ENCODE peak calls at places on chromosomes 3 and 15, in four cellular contexts. I is kidney, H is A673, S is RWPE2. D is an unnamed sample.

GRCh38 chr3:183733553-183733952 is 36.0 kb downstream of the YEATS2 start:
- DNase-seq in I (no peak), S (no peak), H (no peak), D (no peak)

GRCh38 chr3:154356009-154356408 is 31.7 kb upstream of the DHX36 start:
- DNase-seq in I (no peak), H (no peak), S (no peak), D (no peak)

GRCh38 chr3:1843111-1843510 is 255.6 kb upstream of the CNTN4 start:
- DNase-seq in H (peak), S (no peak), I (no peak), D (no peak)

GRCh38 chr3:44913868-44914468 is 39.6 kb downstream of the TGM4 start:
- DNase-seq in H (peak), I (no peak), S (no peak), D (peak)

GRCh38 chr15:70494529-70494860 is 268.9 kb downstream of the UACA start:
- DNase-seq in I (no peak), H (no peak), S (no peak), D (no peak)

GRCh38 chr15:84834969-84835368 is 17.8 kb downstream of the ALPK3 start:
- DNase-seq in S (peak), I (no peak), H (no peak), D (no peak)

GRCh38 chr3:117892431-117892841 is 1142.2 kb downstream of the IGSF11 start:
- DNase-seq in S (no peak), I (no peak), H (no peak), D (no peak)

GRCh38 chr3:161851941-161852566 is 355.4 kb downstream of the OTOL1 start:
- DNase-seq in I (no peak), S (no peak), H (peak), D (peak)

GRCh38 chr3:16350041-16350952 is 85.3 kb downstream of the OXNAD1 start:
- DNase-seq in H (peak), I (no peak), S (no peak), D (peak)

GRCh38 chr3:30078736-30079135 is 527.7 kb upstream of the TGFBR2 start:
- DNase-seq in H (no peak), S (no peak), I (no peak), D (no peak)

GRCh38 chr3:63960048-63960711 is 48.0 kb upstream of the SCAANT1 start:
- DNase-seq in I (no peak), S (no peak), H (peak), D (peak)

GRCh38 chr3:197216169-197216860 is 82.1 kb downstream of the DLG1 start:
- DNase-seq in I (no peak), H (no peak), S (no peak), D (peak)

DNA sequence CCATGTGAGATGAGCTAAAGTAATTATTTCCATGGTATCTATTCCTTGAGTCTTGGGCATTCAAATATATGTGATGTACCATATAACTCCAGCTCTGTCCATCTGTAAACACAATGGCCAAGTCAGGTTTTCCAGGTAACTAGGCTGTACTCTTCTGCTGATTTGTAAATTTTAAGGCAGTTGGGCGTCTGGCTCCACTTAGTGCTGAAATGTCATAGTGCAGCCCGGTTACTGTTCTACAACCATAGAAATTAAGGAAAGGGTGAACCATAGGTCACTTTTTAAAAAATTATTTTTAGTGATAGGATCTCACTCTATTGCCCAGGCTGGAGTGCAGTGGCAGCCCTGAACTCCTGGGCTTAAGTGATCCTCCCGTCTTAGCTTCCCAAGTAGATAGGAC is 44.7 kb upstream of the GOLM2 start:
- DNase-seq in I (no peak), H (no peak), S (no peak), D (no peak)
- TF ChIP-seq CTCF in I (no peak), H (peak), S (peak), D (peak)

GRCh38 chr3:106251160-106251892 is 382.5 kb upstream of the CBLB start:
- DNase-seq in I (no peak), S (no peak), H (no peak), D (no peak)
- TF ChIP-seq CTCF in I (peak), S (no peak), H (no peak), D (no peak)

GRCh38 chr3:48558446-48559134 is 2.0 kb upstream of the PFKFB4 start:
- DNase-seq in H (no peak), I (no peak), S (no peak), D (no peak)
- TF ChIP-seq CTCF in H (no peak), I (no peak), S (peak), D (peak)

DNA sequence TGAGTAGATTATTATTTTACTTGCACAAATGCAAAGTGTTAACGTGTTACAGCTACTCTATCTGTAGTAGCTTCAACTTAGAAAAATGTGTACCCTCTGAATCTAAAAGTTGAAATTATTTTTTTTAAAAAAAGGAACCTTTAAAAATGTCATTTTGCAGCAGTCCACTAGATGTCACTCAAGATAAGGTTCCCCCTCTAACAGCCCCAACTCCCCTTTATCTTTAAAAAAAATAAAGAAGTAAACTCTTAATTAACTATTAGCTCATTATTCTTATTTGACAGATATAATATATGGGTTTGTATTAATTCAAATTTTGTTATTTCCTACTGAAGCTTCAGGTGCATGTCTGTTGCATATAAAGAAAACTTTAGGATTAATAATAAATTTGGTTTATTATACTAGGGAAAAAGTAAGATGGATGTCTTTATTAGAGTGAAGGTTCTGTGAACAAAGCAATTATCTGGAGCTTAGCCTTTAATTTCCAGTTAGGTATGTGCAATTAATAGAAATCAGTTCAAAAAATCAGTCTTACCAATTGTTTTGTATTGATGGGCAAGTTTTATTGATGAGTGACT is 288.5 kb downstream of the VGLL3 start:
- DNase-seq in H (peak), S (no peak), I (no peak), D (no peak)
- TF ChIP-seq CTCF in H (peak), S (peak), I (no peak), D (peak)

GRCh38 chr15:101063891-101064794 is 145.0 kb downstream of the LRRK1 start:
- DNase-seq in H (no peak), I (peak), S (peak), D (no peak)

GRCh38 chr15:101063212-101063611 is 144.1 kb downstream of the LRRK1 start:
- DNase-seq in I (peak), S (peak), H (no peak), D (no peak)

GRCh38 chr15:101060576-101061551 is 141.7 kb downstream of the LRRK1 start:
- DNase-seq in H (no peak), S (peak), I (peak), D (no peak)

GRCh38 chr15:101062471-101063171 is 143.5 kb downstream of the LRRK1 start:
- DNase-seq in S (peak), H (no peak), I (peak), D (no peak)

GRCh38 chr15:101062063-101062462 is 142.9 kb downstream of the LRRK1 start:
- DNase-seq in I (no peak), H (no peak), S (peak), D (no peak)
- TF ChIP-seq CTCF in I (no peak), H (no peak), S (no peak), D (no peak)

GRCh38 chr15:43483306-43484128 is 9.4 kb downstream of the TP53BP1 start:
- DNase-seq in H (peak), I (no peak), S (no peak), D (peak)
- TF ChIP-seq CTCF in H (peak), I (peak), S (peak), D (peak)

GRCh38 chr3:99931059-99931458 is 113.4 kb downstream of the CMSS1 start:
- DNase-seq in S (no peak), H (no peak), I (no peak), D (no peak)

GRCh38 chr3:99927651-99928390 is 110.2 kb downstream of the CMSS1 start:
- DNase-seq in S (no peak), H (no peak), I (no peak), D (no peak)

GRCh38 chr3:99929409-99930139 is 111.9 kb downstream of the CMSS1 start:
- DNase-seq in S (no peak), H (no peak), I (no peak), D (peak)

GRCh38 chr3:99925584-99925983 is 107.9 kb downstream of the CMSS1 start:
- DNase-seq in H (peak), S (no peak), I (no peak), D (peak)

DNA sequence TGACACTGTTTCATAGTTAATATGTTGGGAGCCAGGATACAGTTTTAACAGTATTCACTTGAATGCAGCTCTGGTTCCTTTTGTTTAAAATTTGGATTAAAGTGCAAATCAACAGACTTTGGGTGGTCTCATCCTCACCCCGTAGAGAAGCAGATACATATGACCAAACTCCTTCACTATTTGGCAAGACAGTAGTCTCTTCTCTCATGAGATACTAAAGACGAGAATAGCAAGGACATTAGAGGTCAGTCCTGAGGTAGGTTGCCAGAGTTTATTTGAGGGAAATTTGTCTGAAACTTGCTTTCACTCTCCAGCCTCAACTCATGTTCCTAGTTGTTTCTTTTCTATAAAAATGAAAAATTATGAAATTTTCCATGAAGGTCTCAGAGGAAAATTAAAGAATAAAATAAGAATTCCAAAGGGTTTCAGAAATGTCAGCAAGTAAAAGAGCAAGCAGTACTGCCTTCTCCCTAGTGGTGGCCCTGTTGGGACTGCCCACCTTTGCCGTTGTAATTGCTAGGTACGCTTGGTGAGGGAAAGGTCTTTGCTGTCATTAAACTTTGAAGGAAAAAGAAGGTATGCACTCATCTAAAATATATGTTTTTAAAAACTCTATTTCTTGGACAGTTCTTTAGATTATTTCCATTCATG is 111.2 kb downstream of the CMSS1 start:
- DNase-seq in I (no peak), H (no peak), S (no peak), D (no peak)
- TF ChIP-seq CTCF in I (no peak), H (peak), S (no peak), D (no peak)

DNA sequence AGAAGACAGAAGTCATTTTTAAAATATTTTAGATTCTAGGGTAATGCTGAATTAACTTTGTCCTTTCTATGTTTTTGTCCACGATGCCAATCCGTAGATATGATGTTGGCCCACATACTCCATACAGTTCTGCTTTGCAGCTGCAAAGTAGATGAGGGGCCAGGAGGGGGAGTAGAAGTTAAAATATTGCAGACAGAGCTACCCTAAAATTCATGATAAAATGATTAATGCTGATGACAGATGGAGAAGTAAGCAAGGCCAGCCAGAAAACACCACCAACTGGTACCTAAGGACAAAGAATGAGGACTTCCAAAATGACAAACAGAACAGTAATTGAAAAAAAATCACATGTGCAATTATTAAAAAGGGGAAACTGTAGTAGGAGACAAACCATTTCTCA is 756.6 kb upstream of the ARPP21 start:
- DNase-seq in H (peak), S (no peak), I (no peak), D (no peak)
- TF ChIP-seq CTCF in H (peak), S (no peak), I (no peak), D (no peak)

GRCh38 chr3:53193466-53194217 is 32.6 kb downstream of the PRKCD start:
- DNase-seq in I (no peak), H (no peak), S (no peak), D (no peak)
- TF ChIP-seq CTCF in I (no peak), H (no peak), S (no peak), D (no peak)

D was measured in HFFc6.